ENCODE peak calls at places on chromosomes 1 and 21, in nine cellular contexts. Y is hypothalamus, M is IMR-90, D is RCC 7860, R is progenitor cell of endocrine pancreas, X is fibroblast of mammary gland, S is AG04449, Q is mesenchymal stem cell, N is iris pigment epithelial cell. L is an unnamed sample.

GRCh38 chr1:44664730-44665370 is 9.4 kb downstream of the TMEM53 start:
- DNase-seq in Y (no peak), M (no peak), D (no peak), R (no peak), X (no peak), S (no peak), Q (no peak), N (no peak), L (no peak)

GRCh38 chr21:38434913-38435533 is 63.3 kb downstream of the ERG start:
- DNase-seq in Y (no peak), M (peak), D (peak), R (no peak), X (peak), S (no peak), Q (peak), N (peak), L (no peak)

GRCh38 chr1:63033211-63033610 is 249.3 kb downstream of the ATG4C start:
- DNase-seq in Y (no peak), M (no peak), D (no peak), R (no peak), X (no peak), S (no peak), Q (no peak), N (no peak), L (no peak)

GRCh38 chr1:51070640-51071039 is 31.4 kb upstream of the C1orf185 start:
- DNase-seq in Y (no peak), M (peak), D (peak), R (no peak), X (peak), S (peak), Q (no peak), N (peak), L (no peak)

GRCh38 chr1:208565761-208566440 is 321.7 kb upstream of the PLXNA2 start:
- DNase-seq in Y (no peak), M (no peak), D (no peak), R (no peak), X (no peak), S (no peak), Q (no peak), N (no peak), L (no peak)

GRCh38 chr1:200372095-200372884 is 37.5 kb downstream of the ZNF281 start:
- DNase-seq in Y (no peak), M (peak), D (peak), R (no peak), X (peak), S (peak), Q (peak), N (peak), L (no peak)

GRCh38 chr1:211344335-211344664 is 17.7 kb downstream of the TRAF5 start:
- DNase-seq in Y (no peak), M (peak), D (no peak), R (no peak), X (no peak), S (no peak), Q (peak), N (peak), L (no peak)

GRCh38 chr1:38000529-38001453 is 4.5 kb downstream of the FHL3 start:
- DNase-seq in Y (no peak), M (peak), D (peak), R (no peak), X (peak), S (no peak), Q (peak), N (peak), L (no peak)

GRCh38 chr1:37353871-37354270 is 120.5 kb upstream of the ZC3H12A start:
- DNase-seq in Y (no peak), M (no peak), D (no peak), R (no peak), X (no peak), S (no peak), Q (no peak), N (no peak), L (no peak)

GRCh38 chr1:39671433-39671792 is 494 bp downstream of the NT5C1A start:
- DNase-seq in Y (peak), M (no peak), D (no peak), R (no peak), X (no peak), S (no peak), Q (no peak), N (no peak), L (no peak)

GRCh38 chr1:244833734-244834595 is 1.5 kb upstream of the COX20 start:
- DNase-seq in Y (no peak), M (peak), D (peak), R (peak), X (peak), S (no peak), Q (peak), N (peak), L (peak)

GRCh38 chr1:205298191-205298994 is 23.2 kb downstream of the NUAK2 start:
- DNase-seq in Y (no peak), M (peak), D (peak), R (no peak), X (peak), S (peak), Q (peak), N (peak), L (no peak)

GRCh38 chr21:46067505-46068201 is 30.3 kb upstream of the COL6A2 start:
- DNase-seq in Y (no peak), M (no peak), D (no peak), R (no peak), X (no peak), S (no peak), Q (no peak), N (no peak), L (no peak)

GRCh38 chr1:47438321-47439150 is 692 bp downstream of the FOXD2 start:
- DNase-seq in Y (no peak), M (no peak), D (no peak), R (no peak), X (no peak), S (no peak), Q (no peak), N (no peak), L (no peak)

GRCh38 chr1:160365325-160365724 is 1.5 kb upstream of the NHLH1 start:
- DNase-seq in Y (no peak), M (no peak), D (no peak), R (no peak), X (no peak), S (no peak), Q (no peak), N (no peak), L (no peak)

GRCh38 chr1:92184632-92185031 is 33.1 kb upstream of the C1orf146 start:
- DNase-seq in Y (no peak), M (peak), D (no peak), R (no peak), X (peak), S (peak), Q (peak), N (peak), L (no peak)

GRCh38 chr1:119815361-119815760 is 4.1 kb upstream of the REG4 start:
- DNase-seq in Y (no peak), M (peak), D (peak), R (no peak), X (peak), S (no peak), Q (no peak), N (peak), L (no peak)

GRCh38 chr1:50438945-50439344 is 15.7 kb upstream of the DMRTA2 start:
- DNase-seq in Y (no peak), M (peak), D (no peak), R (no peak), X (peak), S (no peak), Q (no peak), N (no peak), L (no peak)

GRCh38 chr1:190583862-190584261 is 106.2 kb upstream of the BRINP3 start:
- DNase-seq in Y (no peak), M (no peak), D (no peak), R (no peak), X (no peak), S (no peak), Q (no peak), N (no peak), L (no peak)

GRCh38 chr21:29798840-29799239 is 141.0 kb downstream of the GRIK1 start:
- DNase-seq in Y (no peak), M (no peak), D (no peak), R (no peak), X (no peak), S (no peak), Q (no peak), N (no peak), L (no peak)

GRCh38 chr1:202251424-202252256 is 58.0 kb downstream of the LGR6 start:
- DNase-seq in Y (no peak), M (no peak), D (no peak), R (no peak), X (no peak), S (no peak), Q (no peak), N (no peak), L (no peak)

GRCh38 chr1:32676945-32677344 is 25.6 kb downstream of the SYNC start:
- DNase-seq in Y (no peak), M (no peak), D (no peak), R (no peak), X (no peak), S (no peak), Q (no peak), N (no peak), L (no peak)

L was measured in effector CD8-positive, alpha-beta T cell.